ENCODE peak calls at places on chromosomes 12 and 14, in nine cellular contexts. O is endodermal cell, W is thoracic aorta, R is transverse colon, A is colonic mucosa, U is lower lobe of right lung, T is adrenal gland, J is IMR-90, Z is left lung. P is an unnamed sample.

GRCh38 chr12:102948941-102949352 is 8.5 kb upstream of the ASCL1 start:
- DNase-seq in O (peak; percentile 95), W (no peak), R (peak; percentile 26), A (peak; percentile 46), U (no peak), T (peak; percentile 66), J (peak; percentile 37), Z (no peak), P (no peak)

GRCh38 chr12:114440450-114441383 is 34.8 kb upstream of the TBX5 start:
- DNase-seq in O (peak; percentile 85), W (no peak), R (no peak), A (no peak), U (no peak), T (no peak), J (no peak), Z (no peak), P (no peak)

GRCh38 chr14:70785556-70785955 is 23.8 kb downstream of the MAP3K9 start:
- DNase-seq in O (no peak), W (no peak), R (no peak), A (no peak), U (no peak), T (no peak), J (no peak), Z (no peak), P (no peak)

GRCh38 chr14:101201535-101202125 is 298.1 kb upstream of the RTL1 start:
- DNase-seq in O (peak; percentile 30), W (no peak), R (no peak), A (no peak), U (peak; percentile 15), T (peak; percentile 6), J (no peak), Z (peak; percentile 11), P (no peak)

GRCh38 chr12:8823565-8824300 is 1.3 kb downstream of the A2ML1 start:
- DNase-seq in O (peak; percentile 94), W (no peak), R (no peak), A (no peak), U (no peak), T (peak; percentile 43), J (peak; percentile 12), Z (no peak), P (no peak)

GRCh38 chr14:88241810-88242209 is 81.3 kb downstream of the KCNK10 start:
- DNase-seq in O (no peak), W (no peak), R (no peak), A (no peak), U (no peak), T (no peak), J (no peak), Z (no peak), P (no peak)

GRCh38 chr14:63155511-63156189 is 48.6 kb upstream of the RHOJ start:
- DNase-seq in O (no peak), W (no peak), R (no peak), A (no peak), U (no peak), T (no peak), J (peak; percentile 68), Z (no peak), P (no peak)

GRCh38 chr12:49503674-49504180 is 35.1 kb upstream of the KCNH3 start:
- DNase-seq in O (no peak), W (no peak), R (peak; percentile 55), A (peak; percentile 53), U (no peak), T (no peak), J (peak; percentile 81), Z (no peak), P (no peak)

GRCh38 chr14:39726563-39726962 is 294.3 kb upstream of the FBXO33 start:
- DNase-seq in O (no peak), W (no peak), R (no peak), A (no peak), U (no peak), T (no peak), J (no peak), Z (no peak), P (no peak)

GRCh38 chr12:49094104-49094948 is at the start of gene DHH:
- DNase-seq in O (peak; percentile 85), W (no peak), R (no peak), A (no peak), U (peak; percentile 61), T (peak; percentile 56), J (no peak), Z (no peak), P (no peak)

DNA sequence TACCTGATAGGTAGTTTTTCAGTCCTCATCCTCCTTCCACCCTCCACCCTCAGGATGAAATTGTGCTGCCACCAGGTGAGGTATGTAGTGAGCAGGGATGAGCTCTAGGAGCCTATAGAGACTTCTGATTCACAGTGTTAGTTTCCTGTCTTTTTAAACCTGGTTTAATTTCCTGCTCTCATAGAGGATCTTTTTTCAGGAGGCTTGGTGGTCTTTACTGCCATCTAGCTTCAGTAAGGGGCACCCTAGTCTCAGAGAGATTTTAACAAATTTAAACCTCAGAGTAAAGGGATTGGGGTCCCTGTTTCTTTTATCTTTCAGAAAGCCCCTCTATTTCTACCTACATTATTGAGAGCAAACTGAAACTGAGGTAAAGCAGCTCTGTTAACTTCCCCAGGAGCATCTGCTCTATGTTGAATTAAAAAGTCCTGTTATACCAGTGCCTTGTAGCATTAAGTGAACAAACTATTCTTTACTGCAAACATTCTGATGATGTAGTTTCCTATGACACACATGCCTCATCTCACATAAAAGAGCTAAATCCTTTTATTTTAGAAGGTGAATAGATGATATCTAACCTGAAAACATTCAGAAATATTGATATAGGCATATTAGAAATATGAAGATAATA is 172.2 kb upstream of the DDHD1 start:
- DNase-seq in O (no peak), W (no peak), R (no peak), A (no peak), U (no peak), T (no peak), J (peak; percentile 21), Z (no peak), P (no peak)
- TF ChIP-seq CTCF in O (peak; percentile 77), W (no peak), R (no peak), A (no peak), U (no peak), T (no peak), J (peak; percentile 45), Z (no peak), P (peak; percentile 39)

DNA sequence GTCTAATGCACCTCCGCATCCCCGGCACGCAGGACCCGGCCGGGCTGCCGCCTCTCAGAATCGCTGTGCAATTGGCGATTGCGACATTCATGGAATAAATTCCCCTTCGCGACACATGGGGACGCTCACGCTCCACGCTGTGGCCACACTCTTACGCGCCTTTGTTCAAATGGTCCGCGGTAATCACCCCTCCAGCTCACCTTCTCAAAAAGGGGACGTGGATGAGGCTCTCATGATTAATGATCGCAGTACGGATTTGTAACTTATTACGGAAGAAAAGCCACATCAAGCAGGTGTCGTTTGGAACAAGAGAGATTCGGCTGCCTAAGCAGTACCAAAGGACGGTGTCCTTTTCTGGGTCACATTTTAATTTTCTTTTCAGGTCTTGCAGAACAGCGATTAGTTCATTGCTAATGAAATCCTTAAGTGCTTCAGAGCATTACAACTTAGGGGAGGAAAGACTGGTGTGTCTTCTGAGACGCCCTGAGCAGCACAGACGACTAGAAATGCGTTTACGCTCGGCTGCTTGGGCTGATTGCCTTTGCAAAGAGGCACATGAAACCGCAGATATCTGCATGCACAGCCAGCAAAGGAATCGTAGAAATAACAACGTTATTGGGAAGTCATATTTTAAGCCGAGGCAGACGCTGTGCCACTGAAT is 37.3 kb upstream of the ADGRD1 start:
- DNase-seq in O (peak; percentile 86), W (no peak), R (peak; percentile 30), A (peak; percentile 31), U (peak; percentile 64), T (peak; percentile 43), J (peak; percentile 28), Z (peak; percentile 48), P (peak; percentile 39)
- H3K4me3 ChIP-seq in O (no peak overlapping the region), W (peak overlapping the region; percentile 37), R (no peak overlapping the region), A (no peak overlapping the region), U (peak overlapping the region; percentile 43), T (no peak overlapping the region), J (no peak overlapping the region), Z (no peak overlapping the region), P (peak overlapping the region; percentile 17)

DNA sequence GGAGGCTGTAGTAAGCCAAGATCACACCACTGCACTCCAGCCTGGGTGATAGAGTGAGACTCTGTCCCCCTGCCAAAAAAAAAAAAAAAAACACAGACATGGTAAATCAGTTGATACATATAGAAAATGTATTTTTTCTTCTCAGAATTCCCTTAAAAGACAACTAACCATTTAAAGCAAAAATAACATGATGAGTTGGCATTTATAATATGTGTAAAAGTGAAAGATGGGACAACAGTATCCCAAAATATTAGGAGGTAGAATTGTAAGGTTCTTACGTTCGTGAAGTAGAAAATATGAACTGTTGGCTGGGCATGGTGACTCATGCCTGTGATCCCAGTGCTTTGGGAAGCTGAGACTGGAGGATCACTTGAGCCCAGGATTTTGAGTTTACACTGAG is 296.7 kb downstream of the FBXL14 start:
- DNase-seq in O (no peak), W (no peak), R (no peak), A (no peak), U (no peak), T (no peak), J (peak; percentile 13), Z (no peak), P (no peak)
- H3K36me3 ChIP-seq in O (peaks cover 22% of the 10 kb centered on the region), W (no peaks in the 10 kb centered on the region), R (no peaks in the 10 kb centered on the region), A (no peaks in the 10 kb centered on the region), U (peaks cover 6% of the 10 kb centered on the region), T (no peaks in the 10 kb centered on the region), J (no peaks in the 10 kb centered on the region), Z (no peaks in the 10 kb centered on the region), P (no peaks in the 10 kb centered on the region)

DNA sequence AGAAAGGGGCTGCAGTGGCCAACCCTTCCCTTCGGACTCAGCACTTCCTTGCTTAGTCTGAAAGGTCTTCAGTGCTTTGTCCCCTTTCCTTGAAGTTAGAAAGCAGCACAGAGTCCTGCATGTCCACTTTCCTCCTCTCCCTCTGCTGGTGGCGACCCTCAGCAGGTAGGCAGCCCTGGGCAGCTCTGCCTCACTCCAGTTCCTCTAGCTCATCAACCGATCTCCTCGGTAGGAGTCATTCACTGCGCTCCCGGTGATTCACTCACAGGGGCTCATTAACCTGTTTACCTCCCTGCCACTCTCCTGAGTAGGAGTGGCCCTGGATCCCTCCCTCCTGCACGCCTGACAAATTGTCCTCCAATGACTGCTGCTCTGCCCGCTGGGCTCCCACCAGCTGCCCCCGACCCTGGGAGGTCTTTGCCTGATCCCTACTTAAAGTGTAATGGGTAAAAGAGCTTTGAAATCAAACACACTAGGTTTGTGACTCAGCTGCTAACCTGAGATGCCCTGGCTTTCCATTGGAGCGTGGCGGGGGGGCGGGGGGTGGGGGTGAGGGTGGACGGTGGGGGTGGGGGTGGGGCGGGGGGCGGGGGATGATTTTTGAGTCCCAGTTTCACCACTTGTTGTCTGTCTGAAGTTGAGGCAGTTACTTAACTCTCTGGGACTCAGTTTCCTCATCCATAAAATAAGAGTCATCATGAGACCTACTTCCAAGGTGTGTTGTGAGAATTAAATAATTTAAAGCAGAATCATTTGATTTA is 4.2 kb downstream of the SCNN1A start:
- DNase-seq in O (peak; percentile 100), W (no peak), R (peak; percentile 84), A (peak; percentile 88), U (peak; percentile 66), T (peak; percentile 71), J (peak; percentile 72), Z (peak; percentile 72), P (no peak)
- TF ChIP-seq CTCF in O (peak; percentile 87), W (no peak), R (no peak), A (no peak), U (no peak), T (no peak), J (peak; percentile 36), Z (no peak), P (no peak)